ENCODE peak calls at places on chromosome 17, in eight cellular contexts. M, G, F, O, N, S, Q and Y are unnamed samples.
A peak's percentile ranks its signal among the peaks of the same experiment; 100 is the strongest.

GRCh38 chr17:21282231-21282630 is 2.3 kb upstream of the MAP2K3 start:
- DNase-seq in G (no peak), F (peak; percentile 93), S (peak; percentile 65), N (no peak), M (no peak), Q (no peak), O (no peak), Y (no peak)

GRCh38 chr17:59427425-59427921 is 96.0 kb downstream of the YPEL2 start:
- DNase-seq in M (peak; percentile 38), N (no peak), F (no peak), S (no peak), Q (no peak), O (no peak), G (peak; percentile 16), Y (no peak)

GRCh38 chr17:77364381-77364911 is 223.7 kb downstream of the SEC14L1 start:
- DNase-seq in F (no peak), M (no peak), N (no peak), Q (no peak), S (no peak), O (no peak), G (no peak), Y (no peak)

GRCh38 chr17:31310877-31311276 is 3.0 kb downstream of the EVI2B start:
- DNase-seq in O (no peak), Q (peak; percentile 66), S (no peak), G (no peak), N (peak; percentile 81), M (no peak), F (no peak), Y (no peak)

GRCh38 chr17:33520404-33521032 is 227.4 kb upstream of the ASIC2 start:
- DNase-seq in F (peak; percentile 61), O (peak; percentile 23), S (peak; percentile 44), N (peak; percentile 37), Q (peak; percentile 51), G (no peak), M (no peak), Y (peak; percentile 75)

GRCh38 chr17:38687291-38687690 is 12.5 kb upstream of the EPOP start:
- DNase-seq in O (no peak), Q (no peak), S (no peak), N (no peak), F (no peak), G (no peak), M (no peak), Y (no peak)

GRCh38 chr17:77441130-77441920 is 300.6 kb downstream of the SEC14L1 start:
- DNase-seq in Q (peak; percentile 90), S (no peak), O (no peak), N (peak; percentile 100), F (no peak), M (no peak), G (peak; percentile 93), Y (no peak)

GRCh38 chr17:29074488-29074887 is 31.5 kb downstream of the PIPOX start:
- DNase-seq in M (no peak), G (no peak), O (no peak), N (no peak), Q (no peak), S (no peak), F (no peak), Y (no peak)

GRCh38 chr17:34307110-34307509 is 12.1 kb upstream of the CCL8 start:
- DNase-seq in O (peak; percentile 62), F (no peak), Q (no peak), S (peak; percentile 50), G (no peak), N (no peak), M (peak; percentile 17), Y (peak; percentile 78)

GRCh38 chr17:42354956-42355843 is 33.0 kb downstream of the STAT3 start:
- DNase-seq in G (no peak), S (no peak), O (no peak), Q (no peak), M (no peak), F (no peak), N (no peak), Y (no peak)

GRCh38 chr17:47708864-47709541 is 15.0 kb downstream of the TBKBP1 start:
- DNase-seq in N (no peak), S (peak; percentile 65), Q (no peak), F (no peak), M (no peak), G (no peak), O (no peak), Y (peak; percentile 59)

GRCh38 chr17:47705536-47706481 is 11.8 kb downstream of the TBKBP1 start:
- DNase-seq in M (no peak), F (no peak), N (no peak), S (no peak), G (no peak), Q (no peak), O (no peak), Y (no peak)

GRCh38 chr17:47708312-47708863 is 14.4 kb downstream of the TBKBP1 start:
- DNase-seq in G (no peak), M (no peak), F (no peak), O (no peak), Q (no peak), S (peak; percentile 27), N (no peak), Y (no peak)

GRCh38 chr17:47707884-47708283 is 13.9 kb downstream of the TBKBP1 start:
- DNase-seq in M (no peak), N (no peak), Q (no peak), F (no peak), S (no peak), G (no peak), O (no peak), Y (no peak)

GRCh38 chr17:47707056-47707791 is 13.3 kb downstream of the TBKBP1 start:
- DNase-seq in M (no peak), G (no peak), S (no peak), F (no peak), N (no peak), Q (no peak), O (no peak), Y (no peak)
- H3K27ac ChIP-seq in M (no peak overlapping the region), G (no peak overlapping the region), S (no peak overlapping the region), F (no peak overlapping the region), N (no peak overlapping the region), Q (no peak overlapping the region), O (peak overlapping the region; percentile 86), Y (peak overlapping the region; percentile 49)

GRCh38 chr17:4853195-4853762 is 20.1 kb downstream of the MINK1 start:
- DNase-seq in Q (no peak), S (no peak), F (no peak), G (peak; percentile 29), O (no peak), M (no peak), N (no peak), Y (no peak)

GRCh38 chr17:4849011-4849536 is 15.9 kb downstream of the MINK1 start:
- DNase-seq in Q (no peak), G (no peak), N (no peak), O (no peak), S (no peak), F (peak; percentile 80), M (no peak), Y (no peak)

GRCh38 chr17:4850236-4850635 is 17.1 kb downstream of the MINK1 start:
- DNase-seq in Q (peak; percentile 78), F (no peak), M (no peak), O (no peak), G (no peak), N (no peak), S (no peak), Y (no peak)

GRCh38 chr17:4854181-4854681 is 21.1 kb downstream of the MINK1 start:
- DNase-seq in N (no peak), O (no peak), S (no peak), Q (no peak), F (no peak), M (no peak), G (no peak), Y (no peak)

GRCh38 chr17:4852504-4853075 is 19.4 kb downstream of the MINK1 start:
- DNase-seq in S (no peak), F (no peak), N (no peak), O (no peak), M (no peak), G (peak; percentile 44), Q (no peak), Y (no peak)
- H3K27ac ChIP-seq in S (peak overlapping the region; percentile 61), F (peak overlapping the region; percentile 83), N (no peak overlapping the region), O (no peak overlapping the region), M (no peak overlapping the region), G (no peak overlapping the region), Q (no peak overlapping the region), Y (no peak overlapping the region)

DNA sequence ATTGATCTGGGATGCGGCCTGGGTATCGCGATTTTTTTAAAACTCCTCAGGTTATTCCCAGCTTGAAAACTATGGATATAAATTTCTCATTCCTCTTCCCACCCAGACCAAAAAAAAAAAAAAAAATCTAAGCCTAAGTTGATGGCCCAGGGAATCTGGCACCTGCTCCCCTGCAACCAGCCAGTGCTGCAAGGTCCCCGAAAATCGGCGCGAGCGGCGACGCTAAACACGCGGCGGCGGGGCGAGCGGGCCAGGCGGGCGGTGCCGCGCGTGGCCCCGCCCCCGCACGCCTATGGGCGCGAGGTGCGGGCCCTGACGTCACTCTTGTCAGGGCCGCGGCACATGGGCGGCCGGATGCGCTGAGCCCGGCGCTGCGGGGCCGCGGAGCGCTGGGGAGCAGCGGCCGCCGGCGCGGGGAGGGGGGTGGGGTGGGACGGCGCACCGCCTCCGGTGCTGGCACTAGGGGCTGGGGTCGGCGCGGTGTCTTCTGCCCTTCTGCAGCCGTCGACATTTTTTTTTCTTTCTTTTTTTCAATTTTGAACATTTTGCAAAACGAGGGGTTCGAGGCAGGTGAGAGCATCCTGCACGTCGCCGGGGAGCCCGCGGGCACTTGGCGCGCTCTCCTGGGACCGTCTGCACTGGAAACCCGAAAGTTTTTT is at the start of gene HLF:
- DNase-seq in F (peak; percentile 77), Q (peak; percentile 88), G (peak; percentile 68), N (peak; percentile 73), S (peak; percentile 87), O (peak; percentile 66), M (peak; percentile 67), Y (peak; percentile 85)
- H3K27ac ChIP-seq in F (peak within 1 kb of the TSS; percentile 75), Q (peak within 1 kb of the TSS; percentile 55), G (no peak within 1 kb of the TSS), N (no peak within 1 kb of the TSS), S (peak within 1 kb of the TSS; percentile 95), O (peak within 1 kb of the TSS; percentile 81), M (peak within 1 kb of the TSS; percentile 81), Y (peak within 1 kb of the TSS; percentile 38)

DNA sequence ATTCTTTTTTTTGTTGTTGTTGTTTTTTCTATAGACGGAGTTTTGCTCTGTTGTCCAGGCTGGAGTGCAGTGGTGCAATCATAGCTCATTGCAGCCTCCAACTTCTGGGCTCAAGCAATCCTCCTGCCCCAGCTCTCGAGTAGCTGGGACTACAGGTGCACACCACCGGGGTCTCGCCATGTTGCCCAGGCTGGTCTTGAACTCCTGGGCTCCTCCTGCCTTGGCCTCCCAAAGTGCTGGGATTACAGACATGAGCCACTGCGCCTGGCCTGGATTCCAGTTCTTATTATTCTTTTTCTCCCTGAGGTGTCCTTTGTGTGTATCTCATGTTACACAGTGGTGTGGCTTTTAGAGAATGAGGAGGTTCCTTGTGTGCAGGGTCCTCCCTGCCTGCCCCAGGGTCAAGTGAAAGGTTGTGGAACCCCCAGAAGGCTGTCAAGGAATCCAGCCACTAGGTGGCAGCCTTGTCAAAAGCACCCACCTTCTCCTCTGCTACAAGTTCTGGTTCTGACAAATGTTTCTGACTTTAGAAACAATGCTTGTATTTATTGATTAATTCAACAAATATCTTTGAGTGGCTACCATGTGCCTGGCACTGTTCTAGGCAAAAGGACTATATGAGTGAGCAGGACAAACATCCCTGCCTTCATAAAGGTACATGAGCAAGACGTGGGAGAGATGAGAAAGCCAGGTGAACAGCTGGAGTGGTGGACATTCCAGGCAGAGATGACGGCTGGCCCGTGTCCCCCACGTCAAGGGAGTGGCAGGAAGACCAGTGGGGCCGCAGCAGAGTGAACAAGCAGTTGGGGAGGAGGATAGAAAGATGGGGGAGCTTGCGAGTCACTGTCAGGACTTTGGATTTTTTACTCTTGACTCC is 112.4 kb downstream of the SPECC1 start:
- DNase-seq in G (peak; percentile 61), F (peak; percentile 82), M (peak; percentile 53), S (peak; percentile 58), N (peak; percentile 60), O (peak; percentile 73), Q (peak; percentile 87), Y (peak; percentile 84)
- H3K27ac ChIP-seq in G (no peak overlapping the region), F (peak overlapping the region; percentile 68), M (no peak overlapping the region), S (no peak overlapping the region), N (no peak overlapping the region), O (no peak overlapping the region), Q (no peak overlapping the region), Y (no peak overlapping the region)